ENCODE peak calls at places on chromosome 10, in four cellular contexts. O is NCI-H774; M is occipital lobe; V is activated CD4-positive, alpha-beta T cell treated with anti-CD3 and anti-CD28 coated beads for 36 hours. G is an unnamed sample.

GRCh38 chr10:110893559-110894179 is 21.9 kb downstream of the PDCD4 start:
- DNase-seq in M (no peak), V (no peak), O (peak; percentile 0), G (no peak)

GRCh38 chr10:7767209-7767608 is 20.6 kb downstream of the KIN start:
- DNase-seq in O (no peak), M (no peak), V (no peak), G (no peak)

GRCh38 chr10:92238586-92239098 is 52.2 kb downstream of the CPEB3 start:
- DNase-seq in M (peak; percentile 20), V (no peak), O (no peak), G (no peak)

GRCh38 chr10:97169063-97169462 is 16.7 kb downstream of the SLIT1 start:
- DNase-seq in V (no peak), M (no peak), O (no peak), G (no peak)

GRCh38 chr10:113616244-113617074 is 47.4 kb downstream of the NRAP start:
- DNase-seq in V (peak; percentile 9), M (no peak), O (no peak), G (no peak)

GRCh38 chr10:72503241-72503640 is 122.6 kb downstream of the MICU1 start:
- DNase-seq in M (no peak), O (no peak), V (no peak), G (no peak)

GRCh38 chr10:62744136-62744535 is 60.4 kb upstream of the ADO start:
- DNase-seq in O (no peak), V (no peak), M (no peak), G (no peak)

GRCh38 chr10:72087969-72088878 is at the start of gene SPOCK2:
- DNase-seq in V (peak; percentile 82), O (no peak), M (peak; percentile 75), G (no peak)

GRCh38 chr10:70268376-70268775 is 15.4 kb downstream of the NPFFR1 start:
- DNase-seq in V (no peak), M (no peak), O (no peak), G (no peak)

GRCh38 chr10:69004821-69005220 is 16.2 kb downstream of the KIFBP start:
- DNase-seq in O (no peak), V (no peak), M (no peak), G (no peak)

GRCh38 chr10:58175990-58176910 is 91.4 kb downstream of the IPMK start:
- DNase-seq in M (no peak), O (no peak), V (no peak), G (no peak)

GRCh38 chr10:130472236-130472635 is 336.0 kb downstream of the GLRX3 start:
- DNase-seq in M (no peak), O (no peak), V (no peak), G (no peak)

GRCh38 chr10:23742368-23742767 is 303.5 kb downstream of the OTUD1 start:
- DNase-seq in O (no peak), V (peak; percentile 19), M (no peak), G (no peak)

GRCh38 chr10:28807760-28808613 is 130.7 kb downstream of the BAMBI start:
- DNase-seq in O (no peak), M (no peak), V (no peak), G (no peak)

GRCh38 chr10:63206997-63207952 is 74.1 kb downstream of the NRBF2 start:
- DNase-seq in V (no peak), O (no peak), M (no peak), G (no peak)

GRCh38 chr10:94006591-94007550 is 13.1 kb downstream of the PLCE1 start:
- DNase-seq in M (no peak), O (no peak), V (no peak), G (no peak)

GRCh38 chr10:78321500-78321899 is 287.8 kb downstream of the RPS24 start:
- DNase-seq in V (no peak), M (no peak), O (no peak), G (no peak)

GRCh38 chr10:13351340-13351915 is 3.3 kb upstream of the SEPHS1 start:
- DNase-seq in V (peak; percentile 65), M (no peak), O (no peak), G (no peak)

GRCh38 chr10:122419016-122419415 is 35.4 kb upstream of the ARMS2 start:
- DNase-seq in M (no peak), V (no peak), O (no peak), G (no peak)

GRCh38 chr10:18561861-18562551 is 89.4 kb downstream of the NSUN6 start:
- DNase-seq in O (no peak), V (no peak), M (no peak), G (no peak)

GRCh38 chr10:2867788-2868299 is 199.5 kb upstream of the PFKP start:
- DNase-seq in O (no peak), M (no peak), V (no peak), G (no peak)

GRCh38 chr10:119302591-119303253 is 95.4 kb downstream of the GRK5 start:
- DNase-seq in O (no peak), V (no peak), M (no peak), G (no peak)

GRCh38 chr10:23459323-23459939 is 20.6 kb downstream of the OTUD1 start:
- DNase-seq in V (no peak), M (no peak), O (no peak), G (no peak)

GRCh38 chr10:54124209-54124890 is 676.7 kb downstream of the PCDH15 start:
- DNase-seq in O (no peak), V (no peak), M (no peak), G (no peak)